ENCODE peak calls at places on chromosomes 4 and X, in eight cellular contexts. Y is mesendoderm; Q is SK-MEL-5; T is Karpas-422; W is HCEC 1CT; R is choroid plexus epithelial cell; V is naive thymus-derived CD8-positive, alpha-beta T cell; K is SW 1271. E is an unnamed sample.

GRCh38 chr4:123259676-123260428 is 136.7 kb upstream of the SPRY1 start:
- DNase-seq in V (no peak), R (no peak), W (no peak), K (no peak), T (no peak), Y (no peak), Q (no peak), E (no peak)

GRCh38 chrX:120213438-120214265 is 37.0 kb upstream of the ZBTB33 start:
- DNase-seq in W (peak), Q (peak), V (peak), K (peak), R (peak), Y (peak), T (peak), E (peak)

GRCh38 chrX:103847174-103847870 is 15.3 kb upstream of the RAB9B start:
- DNase-seq in Q (peak), V (no peak), K (no peak), W (peak), R (peak), T (no peak), Y (no peak), E (peak)

GRCh38 chr4:161767116-161767515 is 396.7 kb downstream of the FSTL5 start:
- DNase-seq in K (no peak), T (no peak), V (no peak), W (peak), Y (no peak), R (peak), Q (no peak), E (peak)

GRCh38 chrX:45758319-45758718 is 557.6 kb upstream of the DIPK2B start:
- DNase-seq in W (peak), V (no peak), R (peak), Y (no peak), T (no peak), K (peak), Q (no peak), E (peak)

GRCh38 chr4:183256756-183257385 is 63.2 kb downstream of the CLDN22 start:
- DNase-seq in V (peak), Q (peak), W (peak), K (peak), T (peak), Y (peak), R (peak), E (peak)

GRCh38 chrX:106894978-106895452 is 8.1 kb downstream of the RIPPLY1 start:
- DNase-seq in K (peak), Q (no peak), T (no peak), R (peak), W (peak), Y (peak), V (no peak), E (peak)

GRCh38 chrX:153029875-153030274 is 26.4 kb upstream of the PNMA3 start:
- DNase-seq in Q (no peak), W (no peak), R (peak), Y (no peak), K (no peak), T (no peak), V (no peak), E (no peak)

GRCh38 chr4:102625232-102625930 is 124.2 kb downstream of the NFKB1 start:
- DNase-seq in T (peak), R (peak), V (peak), W (peak), Y (peak), K (peak), Q (peak), E (peak)

GRCh38 chrX:39941332-39941920 is 156.3 kb downstream of the BCOR start:
- DNase-seq in K (no peak), Y (peak), W (no peak), Q (no peak), T (no peak), V (no peak), R (peak), E (no peak)

GRCh38 chr4:102170910-102171309 is 174.4 kb downstream of the SLC39A8 start:
- DNase-seq in K (no peak), V (no peak), T (no peak), Y (no peak), R (no peak), W (no peak), Q (no peak), E (no peak)

GRCh38 chr4:153205028-153205648 is 895 bp downstream of the TRIM2 start:
- DNase-seq in V (peak), Y (peak), W (no peak), R (no peak), K (no peak), T (peak), Q (peak), E (no peak)

GRCh38 chr4:57020467-57021101 is 41.9 kb downstream of the POLR2B start:
- DNase-seq in Q (no peak), R (peak), Y (no peak), W (peak), T (no peak), V (no peak), K (peak), E (peak)

GRCh38 chr4:164438321-164438720 is 315.6 kb upstream of the SMIM31 start:
- DNase-seq in W (no peak), V (no peak), K (no peak), R (peak), T (no peak), Q (no peak), Y (peak), E (peak)

GRCh38 chr4:122742933-122743829 is 10.7 kb downstream of the BBS12 start:
- DNase-seq in V (no peak), Q (no peak), Y (no peak), R (no peak), T (no peak), K (no peak), W (no peak), E (no peak)

GRCh38 chr4:101458914-101459313 is 111.6 kb upstream of the PPP3CA start:
- DNase-seq in W (no peak), T (no peak), K (no peak), R (peak), Y (peak), Q (no peak), V (no peak), E (peak)

GRCh38 chr4:70721747-70722146 is at the start of gene RUFY3:
- DNase-seq in K (no peak), W (peak), Q (peak), R (peak), T (no peak), V (no peak), Y (no peak), E (peak)

E was measured in IMR-90.